ENCODE peak calls at places on chromosomes 3 and 15, in four cellular contexts. One of them, this sample, is unnamed.

GRCh38 chr3:122350814-122351418 is 25.9 kb downstream of the CSTA start:
- DNase-seq in esophagus squamous epithelium: no peak
- DNase-seq in tibial nerve: no peak
- DNase-seq in uterus: no peak
- DNase-seq in this sample: no peak

GRCh38 chr15:23686466-23687142 is 501 bp downstream of the NDN start:
- DNase-seq in esophagus squamous epithelium: no peak
- DNase-seq in tibial nerve: no peak
- DNase-seq in uterus: no peak
- DNase-seq in this sample: no peak

GRCh38 chr15:80309769-80310384 is 57.9 kb upstream of the CTXND1 start:
- DNase-seq in esophagus squamous epithelium: no peak
- DNase-seq in tibial nerve: no peak
- DNase-seq in uterus: no peak
- DNase-seq in this sample: no peak

GRCh38 chr3:178320481-178321352 is 215.5 kb upstream of the KCNMB2 start:
- DNase-seq in esophagus squamous epithelium: no peak
- DNase-seq in tibial nerve: no peak
- DNase-seq in uterus: no peak
- DNase-seq in this sample: no peak

GRCh38 chr15:66164788-66165187 is 88.8 kb downstream of the MEGF11 start:
- DNase-seq in esophagus squamous epithelium: no peak
- DNase-seq in tibial nerve: no peak
- DNase-seq in uterus: no peak
- DNase-seq in this sample: no peak

GRCh38 chr3:12584091-12584490 is 27.2 kb downstream of the MKRN2 start:
- DNase-seq in esophagus squamous epithelium: no peak
- DNase-seq in tibial nerve: no peak
- DNase-seq in uterus: no peak
- DNase-seq in this sample: no peak

GRCh38 chr3:172678068-172678467 is 32.8 kb downstream of the NCEH1 start:
- DNase-seq in esophagus squamous epithelium: no peak
- DNase-seq in tibial nerve: no peak
- DNase-seq in uterus: no peak
- DNase-seq in this sample: no peak

GRCh38 chr15:101773496-101774100 is 29.7 kb upstream of the OR4F6 start:
- DNase-seq in esophagus squamous epithelium: no peak
- DNase-seq in tibial nerve: no peak
- DNase-seq in uterus: no peak
- DNase-seq in this sample: peak; percentile 68

GRCh38 chr15:77333166-77333565 is 86.7 kb downstream of the PEAK1 start:
- DNase-seq in esophagus squamous epithelium: no peak
- DNase-seq in tibial nerve: no peak
- DNase-seq in uterus: no peak
- DNase-seq in this sample: no peak

GRCh38 chr15:78105541-78106241 is 13.3 kb downstream of the SH2D7 start:
- DNase-seq in esophagus squamous epithelium: no peak
- DNase-seq in tibial nerve: no peak
- DNase-seq in uterus: no peak
- DNase-seq in this sample: no peak

GRCh38 chr3:18425641-18426403 is 683 bp upstream of the SATB1 start:
- DNase-seq in esophagus squamous epithelium: no peak
- DNase-seq in tibial nerve: no peak
- DNase-seq in uterus: no peak
- DNase-seq in this sample: peak; percentile 86

GRCh38 chr3:72015463-72015862 is 230.5 kb upstream of the PROK2 start:
- DNase-seq in esophagus squamous epithelium: no peak
- DNase-seq in tibial nerve: no peak
- DNase-seq in uterus: no peak
- DNase-seq in this sample: no peak

GRCh38 chr15:100772478-100773378 is 106.9 kb upstream of the ALDH1A3 start:
- DNase-seq in esophagus squamous epithelium: no peak
- DNase-seq in tibial nerve: no peak
- DNase-seq in uterus: no peak
- DNase-seq in this sample: no peak

GRCh38 chr3:39156421-39156820 is 3.0 kb upstream of the CSRNP1 start:
- DNase-seq in esophagus squamous epithelium: no peak
- DNase-seq in tibial nerve: no peak
- DNase-seq in uterus: no peak
- DNase-seq in this sample: no peak

GRCh38 chr3:160224256-160224655 is 966 bp upstream of the C3orf80 start:
- DNase-seq in esophagus squamous epithelium: no peak
- DNase-seq in tibial nerve: no peak
- DNase-seq in uterus: no peak
- DNase-seq in this sample: no peak

GRCh38 chr15:68495981-68496705 is 64.2 kb upstream of the ITGA11 start:
- DNase-seq in esophagus squamous epithelium: no peak
- DNase-seq in tibial nerve: no peak
- DNase-seq in uterus: no peak
- DNase-seq in this sample: no peak

GRCh38 chr3:101036213-101036618 is 43.0 kb upstream of the ABI3BP start:
- DNase-seq in esophagus squamous epithelium: no peak
- DNase-seq in tibial nerve: peak; percentile 30
- DNase-seq in uterus: no peak
- DNase-seq in this sample: no peak

GRCh38 chr15:65655026-65655425 is 33.3 kb downstream of the SLC24A1 start:
- DNase-seq in esophagus squamous epithelium: no peak
- DNase-seq in tibial nerve: no peak
- DNase-seq in uterus: no peak
- DNase-seq in this sample: no peak

GRCh38 chr15:79160211-79160610 is 69.6 kb upstream of the RASGRF1 start:
- DNase-seq in esophagus squamous epithelium: no peak
- DNase-seq in tibial nerve: no peak
- DNase-seq in uterus: no peak
- DNase-seq in this sample: no peak

GRCh38 chr3:242986-243706 is 46.6 kb downstream of the CHL1 start:
- DNase-seq in esophagus squamous epithelium: no peak
- DNase-seq in tibial nerve: no peak
- DNase-seq in uterus: no peak
- DNase-seq in this sample: no peak

GRCh38 chr3:135992072-135992471 is 26.5 kb downstream of the PPP2R3A start:
- DNase-seq in esophagus squamous epithelium: no peak
- DNase-seq in tibial nerve: no peak
- DNase-seq in uterus: no peak
- DNase-seq in this sample: no peak

GRCh38 chr3:65114041-65114440 is 426.2 kb upstream of the ADAMTS9 start:
- DNase-seq in esophagus squamous epithelium: no peak
- DNase-seq in tibial nerve: no peak
- DNase-seq in uterus: no peak
- DNase-seq in this sample: no peak

GRCh38 chr15:82808634-82809041 is 790 bp upstream of the WHAMM start:
- DNase-seq in esophagus squamous epithelium: no peak
- DNase-seq in tibial nerve: no peak
- DNase-seq in uterus: no peak
- DNase-seq in this sample: no peak

GRCh38 chr3:188489639-188490405 is 335.9 kb downstream of the LPP start:
- DNase-seq in esophagus squamous epithelium: no peak
- DNase-seq in tibial nerve: no peak
- DNase-seq in uterus: no peak
- DNase-seq in this sample: no peak

GRCh38 chr3:155334897-155335883 is 41.7 kb upstream of the STRIT1 start:
- DNase-seq in esophagus squamous epithelium: no peak
- DNase-seq in tibial nerve: no peak
- DNase-seq in uterus: no peak
- DNase-seq in this sample: no peak

GRCh38 chr3:115072265-115073008 is 74.7 kb downstream of the ZBTB20 start:
- DNase-seq in esophagus squamous epithelium: no peak
- DNase-seq in tibial nerve: no peak
- DNase-seq in uterus: no peak
- DNase-seq in this sample: no peak

GRCh38 chr15:31528846-31529245 is 202.2 kb downstream of the KLF13 start:
- DNase-seq in esophagus squamous epithelium: no peak
- DNase-seq in tibial nerve: no peak
- DNase-seq in uterus: no peak
- DNase-seq in this sample: no peak

GRCh38 chr3:194323785-194324735 is 27.1 kb downstream of the CPN2 start:
- DNase-seq in esophagus squamous epithelium: no peak
- DNase-seq in tibial nerve: no peak
- DNase-seq in uterus: peak; percentile 77
- DNase-seq in this sample: peak; percentile 40

GRCh38 chr3:61562810-61563613 is 1.6 kb downstream of the PTPRG start:
- DNase-seq in esophagus squamous epithelium: no peak
- DNase-seq in tibial nerve: peak; percentile 18
- DNase-seq in uterus: peak; percentile 37
- DNase-seq in this sample: no peak

DNA sequence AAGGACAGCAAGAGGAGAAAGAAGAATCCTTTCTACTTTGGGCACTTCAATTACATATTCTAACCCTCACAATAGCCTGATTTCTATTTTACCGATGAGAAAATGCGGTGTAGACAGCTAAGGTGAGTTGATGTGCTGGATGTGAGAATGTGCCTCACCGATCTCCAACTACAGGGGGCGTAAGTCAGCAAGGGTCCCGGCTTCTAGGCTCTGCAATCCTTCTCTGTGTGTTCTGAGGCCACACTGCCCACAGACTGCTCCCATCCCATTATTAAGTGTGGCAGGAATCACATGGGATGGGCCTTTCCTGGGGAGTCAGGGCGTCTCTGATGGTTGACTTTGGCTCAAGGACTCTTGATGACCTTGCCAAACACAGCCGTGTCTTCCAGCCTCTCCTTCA is 23.6 kb upstream of the RPL35A start:
- DNase-seq in esophagus squamous epithelium: no peak
- DNase-seq in tibial nerve: no peak
- DNase-seq in uterus: no peak
- DNase-seq in this sample: no peak
- TF ChIP-seq CTCF in esophagus squamous epithelium: no peak
- TF ChIP-seq CTCF in tibial nerve: no peak
- TF ChIP-seq CTCF in uterus: no peak
- TF ChIP-seq CTCF in this sample: no peak

GRCh38 chr15:90165157-90165556 is 36.0 kb upstream of the SEMA4B start:
- DNase-seq in esophagus squamous epithelium: no peak
- DNase-seq in tibial nerve: no peak
- DNase-seq in uterus: no peak
- DNase-seq in this sample: no peak

GRCh38 chr15:90161946-90162345 is 39.2 kb upstream of the SEMA4B start:
- DNase-seq in esophagus squamous epithelium: no peak
- DNase-seq in tibial nerve: no peak
- DNase-seq in uterus: no peak
- DNase-seq in this sample: no peak

GRCh38 chr15:90167121-90167520 is 34.0 kb upstream of the SEMA4B start:
- DNase-seq in esophagus squamous epithelium: no peak
- DNase-seq in tibial nerve: no peak
- DNase-seq in uterus: no peak
- DNase-seq in this sample: no peak

GRCh38 chr15:90162956-90163355 is 38.2 kb upstream of the SEMA4B start:
- DNase-seq in esophagus squamous epithelium: no peak
- DNase-seq in tibial nerve: no peak
- DNase-seq in uterus: no peak
- DNase-seq in this sample: no peak

DNA sequence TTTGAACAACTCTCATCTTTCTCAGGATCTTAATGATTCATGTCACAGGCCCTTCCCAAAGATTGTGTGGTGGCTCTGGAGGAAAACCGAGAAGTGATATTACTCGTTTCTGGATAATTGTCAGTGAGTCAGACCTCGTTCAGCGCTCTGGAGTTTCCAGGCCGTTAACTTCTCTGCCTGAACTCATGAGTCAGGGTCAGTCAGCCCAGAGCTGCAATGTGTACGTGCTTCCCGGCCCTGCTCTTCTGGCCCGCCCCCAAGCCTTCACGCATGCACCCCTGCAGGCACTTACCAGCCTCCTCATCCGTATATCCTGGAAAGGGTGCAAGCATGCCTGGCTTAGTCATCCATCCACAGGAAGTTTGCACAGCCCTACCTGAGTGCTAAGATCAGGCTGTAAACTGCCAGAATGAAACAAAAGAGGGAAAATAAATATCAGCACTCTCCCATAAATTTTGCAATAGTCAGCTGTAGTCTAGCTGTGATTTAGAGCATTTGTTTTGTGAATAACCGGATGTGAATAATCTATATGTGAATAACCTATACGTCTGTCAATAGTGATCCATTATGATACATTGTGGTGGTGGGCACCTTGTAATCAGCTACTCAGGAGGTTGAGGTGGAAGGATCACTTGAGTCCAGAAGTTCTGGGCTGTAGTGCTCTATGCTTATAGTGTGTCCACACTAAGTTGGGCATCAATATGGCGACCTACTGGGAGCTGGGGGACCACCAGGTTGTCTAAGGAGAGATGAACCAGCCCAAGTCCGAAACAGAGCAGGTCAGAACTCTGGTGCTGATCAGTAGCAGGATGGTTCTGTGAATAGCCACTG is 35.3 kb upstream of the SEMA4B start:
- DNase-seq in esophagus squamous epithelium: peak; percentile 11
- DNase-seq in tibial nerve: no peak
- DNase-seq in uterus: no peak
- DNase-seq in this sample: peak; percentile 93
- TF ChIP-seq POLR2A in esophagus squamous epithelium: no peak
- TF ChIP-seq POLR2A in tibial nerve: no peak
- TF ChIP-seq POLR2A in uterus: no peak
- TF ChIP-seq POLR2A in this sample: no peak

DNA sequence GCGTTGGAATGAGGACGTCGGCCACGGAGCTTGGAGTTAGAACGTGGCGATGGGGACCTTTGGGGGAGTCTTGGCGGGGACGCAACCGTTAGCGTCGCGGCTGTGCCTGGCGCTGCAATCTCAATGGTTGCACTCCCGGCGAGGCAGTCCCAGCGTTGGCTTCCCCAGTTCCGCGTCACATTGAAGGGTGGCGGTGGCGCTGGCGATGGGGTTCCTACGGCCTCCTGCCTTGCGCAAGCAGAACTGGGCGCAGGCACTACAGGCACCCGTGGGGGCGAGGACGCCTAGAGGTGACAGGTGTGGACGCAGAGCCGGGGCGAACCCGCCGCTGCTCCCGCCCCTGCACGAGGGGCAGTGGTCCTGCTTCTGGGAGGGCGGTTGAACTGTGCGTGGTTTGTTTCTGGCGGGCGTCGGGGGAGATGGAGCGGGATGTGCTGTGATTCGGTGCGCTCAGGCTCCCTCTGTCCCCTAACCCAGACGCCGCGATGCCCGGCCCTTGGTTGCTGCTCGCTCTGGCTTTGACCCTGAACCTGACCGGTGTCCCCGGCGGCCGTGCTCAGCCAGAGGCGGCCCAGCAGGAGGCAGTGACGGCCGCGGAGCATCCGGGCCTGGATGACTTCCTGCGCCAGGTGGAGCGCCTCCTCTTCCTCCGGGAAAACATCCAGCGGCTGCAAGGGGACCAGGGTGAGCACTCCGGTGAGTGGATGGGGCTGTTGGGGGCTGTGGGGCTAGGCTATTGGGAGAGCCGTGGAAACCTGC is 991 bp downstream of the TRH start:
- DNase-seq in esophagus squamous epithelium: no peak
- DNase-seq in tibial nerve: no peak
- DNase-seq in uterus: no peak
- DNase-seq in this sample: no peak
- TF ChIP-seq CTCF in esophagus squamous epithelium: no peak
- TF ChIP-seq CTCF in tibial nerve: no peak
- TF ChIP-seq CTCF in uterus: no peak
- TF ChIP-seq CTCF in this sample: no peak

DNA sequence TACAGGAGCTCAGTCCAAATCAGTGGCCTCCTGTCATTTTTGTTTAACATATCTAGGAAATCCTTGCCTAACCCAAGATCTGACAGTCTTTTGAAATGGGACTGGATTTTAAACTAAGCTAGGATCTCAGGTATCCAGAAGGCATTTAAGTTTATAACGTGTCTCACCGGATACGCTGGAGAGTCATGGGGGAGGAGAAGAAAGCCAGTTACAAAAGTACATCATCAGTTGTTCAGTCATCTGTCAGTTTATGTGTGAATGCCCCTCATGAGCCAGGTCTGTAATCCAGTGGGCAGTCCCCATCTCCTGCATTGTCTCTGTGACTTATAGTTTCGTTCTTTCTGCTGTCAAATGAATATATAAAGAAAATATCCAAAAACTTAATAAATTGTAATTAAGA is 44.4 kb downstream of the RAB7A start:
- DNase-seq in esophagus squamous epithelium: no peak
- DNase-seq in tibial nerve: no peak
- DNase-seq in uterus: no peak
- DNase-seq in this sample: no peak
- TF ChIP-seq POLR2A in esophagus squamous epithelium: no peak
- TF ChIP-seq POLR2A in tibial nerve: no peak
- TF ChIP-seq POLR2A in uterus: no peak
- TF ChIP-seq POLR2A in this sample: no peak